ENCODE peak calls at places on chromosomes 3 and 15, in four cellular contexts. E is spleen, Z is uterus, A is heart left ventricle. D is an unnamed sample.
A peak's percentile ranks its signal among the peaks of the same experiment; 100 is the strongest.

GRCh38 chr3:149401215-149401925 is 23.9 kb upstream of the TM4SF1 start:
- DNase-seq in E (no peak), Z (no peak), A (no peak), D (no peak)

GRCh38 chr15:40233727-40234577 is 4.9 kb upstream of the PAK6 start:
- DNase-seq in E (no peak), Z (no peak), A (no peak), D (no peak)

GRCh38 chr15:99070268-99070667 is 34.6 kb upstream of the SYNM start:
- DNase-seq in E (no peak), Z (no peak), A (no peak), D (no peak)

GRCh38 chr3:24393316-24393715 is 101.3 kb downstream of the THRB start:
- DNase-seq in E (no peak), Z (no peak), A (no peak), D (no peak)

GRCh38 chr15:70406624-70407390 is 309.1 kb upstream of the TLE3 start:
- DNase-seq in E (no peak), Z (peak; percentile 47), A (no peak), D (no peak)

GRCh38 chr3:9214599-9214998 is 34.8 kb downstream of the SRGAP3 start:
- DNase-seq in E (no peak), Z (no peak), A (no peak), D (no peak)

GRCh38 chr3:157088133-157088488 is 71.8 kb downstream of the CCNL1 start:
- DNase-seq in E (no peak), Z (no peak), A (no peak), D (no peak)

GRCh38 chr15:50816191-50816590 is 50.7 kb upstream of the SPPL2A start:
- DNase-seq in E (no peak), Z (no peak), A (no peak), D (no peak)

GRCh38 chr3:37162501-37163245 is 11.7 kb downstream of the LRRFIP2 start:
- DNase-seq in E (no peak), Z (no peak), A (no peak), D (no peak)

GRCh38 chr3:62615258-62615840 is 242.0 kb upstream of the FEZF2 start:
- DNase-seq in E (no peak), Z (no peak), A (no peak), D (no peak)

GRCh38 chr3:179027326-179027900 is 44.2 kb downstream of the ZMAT3 start:
- DNase-seq in E (no peak), Z (peak; percentile 22), A (no peak), D (peak; percentile 20)

GRCh38 chr3:29683306-29683993 is 402.6 kb downstream of the RBMS3 start:
- DNase-seq in E (no peak), Z (no peak), A (no peak), D (peak; percentile 53)

GRCh38 chr15:74258456-74259323 is 22.6 kb downstream of the CCDC33 start:
- DNase-seq in E (no peak), Z (no peak), A (no peak), D (no peak)
- H3K4me1 ChIP-seq in E (no peaks in the 10 kb centered on the region), Z (peaks cover 7% of the 10 kb centered on the region), A (no peaks in the 10 kb centered on the region), D (peaks cover 11% of the 10 kb centered on the region)

GRCh38 chr15:66080791-66081475 is 172.6 kb downstream of the MEGF11 start:
- DNase-seq in E (no peak), Z (no peak), A (no peak), D (peak; percentile 33)
- TF ChIP-seq CTCF in E (no peak), Z (no peak), A (no peak), D (no peak)

DNA sequence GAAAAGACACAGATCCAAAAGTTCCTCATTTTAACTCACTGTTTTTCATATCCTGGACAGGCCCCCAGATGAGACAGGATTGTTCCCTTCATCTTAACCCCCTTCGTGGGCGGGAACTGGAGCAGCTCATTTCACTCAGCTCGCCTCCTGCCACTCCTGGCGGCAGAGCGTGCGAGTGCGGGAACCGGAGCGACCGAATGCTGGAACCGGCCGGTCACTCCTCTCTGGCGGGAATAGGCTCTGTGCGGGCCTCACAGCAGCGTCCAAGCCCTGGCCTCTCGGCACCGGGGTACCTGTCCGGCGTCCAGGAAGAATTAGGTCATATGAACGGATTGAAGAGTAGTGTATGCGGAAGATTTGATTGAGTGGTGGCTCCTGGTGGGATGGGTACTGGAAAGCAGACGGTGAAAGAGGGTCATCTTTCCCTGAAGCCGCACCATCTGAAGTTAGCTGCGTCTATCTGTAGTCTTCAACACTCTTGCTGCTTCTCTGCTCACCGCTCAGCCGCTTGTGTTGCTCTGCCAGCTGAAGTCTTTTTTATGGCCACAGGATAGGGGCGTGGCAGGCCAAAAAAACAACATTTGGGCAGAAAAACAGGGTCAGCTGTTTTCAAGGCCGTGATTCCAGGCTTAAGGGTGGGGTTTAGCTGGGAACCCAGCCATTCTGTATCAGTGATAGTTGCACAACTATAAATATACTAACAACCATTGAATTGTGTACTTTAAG is 42.3 kb upstream of the FXR1 start:
- DNase-seq in E (no peak), Z (peak; percentile 21), A (peak; percentile 66), D (peak; percentile 67)
- H3K4me3 ChIP-seq in E (peak overlapping the region; percentile 36), Z (peak overlapping the region; percentile 21), A (peak overlapping the region; percentile 50), D (peak overlapping the region; percentile 43)

GRCh38 chr3:14204605-14205284 is 26.1 kb downstream of the LSM3 start:
- DNase-seq in E (no peak), Z (peak; percentile 55), A (no peak), D (no peak)
- H3K4me1 ChIP-seq in E (peaks cover 36% of the 10 kb centered on the region), Z (peaks cover 4% of the 10 kb centered on the region), A (peaks cover 27% of the 10 kb centered on the region), D (peaks cover 28% of the 10 kb centered on the region)

GRCh38 chr3:133376805-133377204 is 23.1 kb upstream of the BFSP2 start:
- DNase-seq in E (no peak), Z (no peak), A (no peak), D (no peak)
- TF ChIP-seq CTCF in E (no peak), Z (no peak), A (no peak), D (no peak)